ENCODE peak calls at places on chromosome 2, in nine cellular contexts. V is upper lobe of right lung; E is suprapubic skin; U is neural progenitor cell; Y is lower lobe of right lung; B is brain microvascular endothelial cell; G is stomach; Q is CD8-positive, alpha-beta T cell; D is tibial artery. I is an unnamed sample.

GRCh38 chr2:189204322-189204941 is 24.9 kb upstream of the COL5A2 start:
- DNase-seq in V (no peak), E (no peak), U (no peak), Y (no peak), B (no peak), G (no peak), Q (no peak), D (no peak), I (no peak)

GRCh38 chr2:189698020-189698887 is 23.8 kb downstream of the ANKAR start:
- DNase-seq in V (no peak), E (no peak), U (peak; percentile 56), Y (no peak), B (peak; percentile 55), G (peak; percentile 30), Q (no peak), D (no peak), I (no peak)

GRCh38 chr2:74497777-74498499 is 1.5 kb downstream of the LBX2 start:
- DNase-seq in V (peak; percentile 77), E (peak; percentile 69), U (peak; percentile 57), Y (peak; percentile 59), B (no peak), G (peak; percentile 34), Q (no peak), D (no peak), I (no peak)

GRCh38 chr2:46887028-46887885 is 28.3 kb downstream of the MCFD2 start:
- DNase-seq in V (no peak), E (no peak), U (no peak), Y (no peak), B (peak; percentile 67), G (no peak), Q (no peak), D (no peak), I (no peak)

GRCh38 chr2:216596986-216597509 is 36.2 kb upstream of the IGFBP2 start:
- DNase-seq in V (no peak), E (no peak), U (no peak), Y (no peak), B (no peak), G (no peak), Q (no peak), D (no peak), I (no peak)

GRCh38 chr2:163664610-163665009 is 71.2 kb downstream of the FIGN start:
- DNase-seq in V (no peak), E (no peak), U (no peak), Y (no peak), B (peak; percentile 56), G (no peak), Q (no peak), D (no peak), I (no peak)

GRCh38 chr2:68052717-68053422 is 9.9 kb downstream of the C1D start:
- DNase-seq in V (no peak), E (no peak), U (no peak), Y (no peak), B (no peak), G (no peak), Q (no peak), D (no peak), I (no peak)

GRCh38 chr2:23651187-23651983 is 266.4 kb downstream of the KLHL29 start:
- DNase-seq in V (no peak), E (no peak), U (no peak), Y (no peak), B (peak; percentile 87), G (no peak), Q (no peak), D (no peak), I (no peak)

GRCh38 chr2:174585111-174585510 is 12.5 kb downstream of the WIPF1 start:
- DNase-seq in V (no peak), E (no peak), U (no peak), Y (no peak), B (no peak), G (no peak), Q (no peak), D (no peak), I (no peak)

GRCh38 chr2:233792720-233793119 is 14.6 kb downstream of the MROH2A start:
- DNase-seq in V (peak; percentile 40), E (no peak), U (no peak), Y (no peak), B (no peak), G (peak; percentile 8), Q (no peak), D (no peak), I (no peak)

GRCh38 chr2:182182436-182182835 is 196.8 kb downstream of the PPP1R1C start:
- DNase-seq in V (no peak), E (no peak), U (no peak), Y (no peak), B (no peak), G (no peak), Q (no peak), D (no peak), I (no peak)

GRCh38 chr2:196598846-196599245 is 40.7 kb upstream of the CCDC150 start:
- DNase-seq in V (no peak), E (no peak), U (no peak), Y (no peak), B (no peak), G (no peak), Q (no peak), D (no peak), I (no peak)

GRCh38 chr2:141554810-141555209 is 576.0 kb downstream of the LRP1B start:
- DNase-seq in V (no peak), E (no peak), U (peak; percentile 63), Y (no peak), B (peak; percentile 11), G (no peak), Q (no peak), D (no peak), I (no peak)

GRCh38 chr2:6492573-6492972 is 373.1 kb downstream of the CMPK2 start:
- DNase-seq in V (no peak), E (no peak), U (no peak), Y (no peak), B (no peak), G (peak; percentile 63), Q (no peak), D (no peak), I (no peak)

GRCh38 chr2:54325148-54325547 is 69.1 kb upstream of the TSPYL6 start:
- DNase-seq in V (no peak), E (no peak), U (no peak), Y (no peak), B (no peak), G (no peak), Q (no peak), D (no peak), I (no peak)

GRCh38 chr2:54331095-54331835 is 75.2 kb upstream of the TSPYL6 start:
- DNase-seq in V (no peak), E (no peak), U (no peak), Y (no peak), B (no peak), G (no peak), Q (no peak), D (no peak), I (no peak)

GRCh38 chr2:54330226-54331094 is 74.4 kb upstream of the TSPYL6 start:
- DNase-seq in V (peak; percentile 98), E (peak; percentile 98), U (peak; percentile 99), Y (peak; percentile 97), B (peak; percentile 94), G (peak; percentile 97), Q (peak; percentile 65), D (peak; percentile 98), I (peak; percentile 96)

GRCh38 chr2:54332386-54332785 is 76.4 kb upstream of the TSPYL6 start:
- DNase-seq in V (no peak), E (no peak), U (no peak), Y (no peak), B (no peak), G (no peak), Q (no peak), D (no peak), I (no peak)

GRCh38 chr2:54329482-54330225 is 73.6 kb upstream of the TSPYL6 start:
- DNase-seq in V (no peak), E (no peak), U (no peak), Y (no peak), B (no peak), G (no peak), Q (no peak), D (no peak), I (no peak)
- H3K27ac ChIP-seq in V (peak overlapping the region; percentile 83), E (peak overlapping the region; percentile 92), U (no peak overlapping the region), Y (peak overlapping the region; percentile 90), B (peak overlapping the region; percentile 75), G (peak overlapping the region; percentile 91), Q (no peak overlapping the region), D (peak overlapping the region; percentile 90), I (peak overlapping the region; percentile 87)

GRCh38 chr2:77521482-77521881 is 694 bp downstream of the LRRTM4 start:
- DNase-seq in V (no peak), E (no peak), U (peak; percentile 73), Y (no peak), B (no peak), G (no peak), Q (no peak), D (no peak), I (no peak)

GRCh38 chr2:77521931-77522470 is at the start of gene LRRTM4:
- DNase-seq in V (no peak), E (no peak), U (peak; percentile 72), Y (no peak), B (no peak), G (no peak), Q (no peak), D (no peak), I (peak; percentile 27)

GRCh38 chr2:77520981-77521380 is 1.2 kb downstream of the LRRTM4 start:
- DNase-seq in V (no peak), E (no peak), U (peak; percentile 25), Y (no peak), B (no peak), G (no peak), Q (no peak), D (no peak), I (no peak)

GRCh38 chr2:77519888-77520506 is 2.2 kb downstream of the LRRTM4 start:
- DNase-seq in V (no peak), E (no peak), U (no peak), Y (no peak), B (no peak), G (no peak), Q (no peak), D (no peak), I (no peak)

GRCh38 chr2:77522883-77523282 is 707 bp upstream of the LRRTM4 start:
- DNase-seq in V (no peak), E (no peak), U (no peak), Y (no peak), B (no peak), G (no peak), Q (no peak), D (no peak), I (no peak)
- H3K27ac ChIP-seq in V (no peak overlapping the region), E (no peak overlapping the region), U (peak overlapping the region; percentile 89), Y (no peak overlapping the region), B (no peak overlapping the region), G (no peak overlapping the region), Q (no peak overlapping the region), D (no peak overlapping the region), I (no peak overlapping the region)

GRCh38 chr2:38037325-38037724 is 38.6 kb downstream of the CYP1B1 start:
- DNase-seq in V (no peak), E (no peak), U (no peak), Y (no peak), B (no peak), G (no peak), Q (no peak), D (no peak), I (no peak)
- H3K27ac ChIP-seq in V (peak overlapping the region; percentile 47), E (peak overlapping the region; percentile 55), U (no peak overlapping the region), Y (peak overlapping the region; percentile 12), B (no peak overlapping the region), G (peak overlapping the region; percentile 68), Q (no peak overlapping the region), D (peak overlapping the region; percentile 32), I (no peak overlapping the region)

DNA sequence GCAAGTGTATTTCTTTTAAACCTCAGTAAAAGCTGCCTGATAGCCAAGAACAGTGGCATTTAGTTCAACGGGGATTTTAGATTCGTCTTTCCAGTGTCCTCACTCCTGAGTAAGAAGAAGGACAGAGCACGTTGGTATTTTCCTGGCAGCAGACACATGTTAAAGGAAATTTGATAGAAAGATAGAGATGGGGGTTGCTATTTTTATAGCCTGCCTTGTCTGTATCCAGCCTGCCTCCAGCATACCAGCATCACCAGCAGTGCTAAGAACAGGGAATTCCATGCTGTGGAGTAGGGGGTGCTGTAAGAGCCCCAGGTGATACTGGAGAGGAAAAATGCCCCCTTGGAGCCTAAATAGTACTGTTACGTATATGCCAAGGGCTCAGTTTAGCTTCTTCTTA is 1.1 kb upstream of the SMYD1 start:
- DNase-seq in V (no peak), E (no peak), U (no peak), Y (no peak), B (no peak), G (no peak), Q (no peak), D (no peak), I (no peak)
- H3K27ac ChIP-seq in V (no peak overlapping the region), E (no peak overlapping the region), U (no peak overlapping the region), Y (no peak overlapping the region), B (no peak overlapping the region), G (no peak overlapping the region), Q (no peak overlapping the region), D (no peak overlapping the region), I (no peak overlapping the region)

I was measured in substantia nigra.